ENCODE peak calls at places on chromosome 21, in ten cellular contexts. I, C, R, Q, Y, M, Z, A, G and F are unnamed samples.

GRCh38 chr21:31735518-31735992 is 3.6 kb upstream of the SCAF4 start:
- DNase-seq in Q (no peak), A (no peak), Y (no peak), G (no peak), M (no peak), C (no peak), I (no peak), R (no peak), Z (no peak), F (no peak)

GRCh38 chr21:27812279-27812678 is 845.4 kb upstream of the ADAMTS5 start:
- DNase-seq in G (no peak), Q (no peak), A (no peak), C (no peak), I (no peak), Z (no peak), R (no peak), M (no peak), Y (no peak), F (no peak)

GRCh38 chr21:33490991-33491372 is 534 bp downstream of the DNAJC28 start:
- DNase-seq in M (no peak), I (no peak), Z (no peak), A (no peak), Q (no peak), Y (no peak), C (no peak), R (no peak), G (no peak), F (no peak)

GRCh38 chr21:29053011-29053553 is 20.4 kb downstream of the CCT8 start:
- DNase-seq in I (no peak), Y (no peak), Z (no peak), G (no peak), A (no peak), M (no peak), Q (no peak), C (no peak), R (no peak), F (no peak)

GRCh38 chr21:28627691-28628090 is 365.0 kb downstream of the LTN1 start:
- DNase-seq in R (no peak), Z (no peak), I (no peak), Q (no peak), M (no peak), Y (no peak), A (no peak), G (no peak), C (no peak), F (no peak)

GRCh38 chr21:31293986-31294385 is 50.1 kb downstream of the TIAM1 start:
- DNase-seq in Y (no peak), G (no peak), Z (peak; percentile 13), I (peak; percentile 21), R (no peak), A (no peak), Q (no peak), C (no peak), M (no peak), F (no peak)

GRCh38 chr21:25565272-25566199 is 41.7 kb downstream of the MRPL39 start:
- DNase-seq in C (no peak), M (no peak), R (no peak), Y (no peak), A (no peak), Q (no peak), Z (no peak), I (no peak), G (no peak), F (no peak)

GRCh38 chr21:16330340-16331319 is 600.8 kb downstream of the USP25 start:
- DNase-seq in M (peak; percentile 36), Z (peak; percentile 76), G (no peak), I (no peak), A (no peak), Q (no peak), Y (no peak), R (no peak), C (peak; percentile 55), F (peak; percentile 64)

GRCh38 chr21:31531967-31532366 is 127.5 kb upstream of the SOD1 start:
- DNase-seq in M (no peak), I (no peak), G (no peak), A (no peak), Y (no peak), Q (no peak), R (no peak), C (no peak), Z (no peak), F (no peak)

GRCh38 chr21:43571976-43572375 is 87.3 kb downstream of the HSF2BP start:
- DNase-seq in R (no peak), Z (no peak), C (no peak), Y (no peak), G (no peak), A (no peak), I (no peak), Q (peak; percentile 49), M (no peak), F (no peak)

DNA sequence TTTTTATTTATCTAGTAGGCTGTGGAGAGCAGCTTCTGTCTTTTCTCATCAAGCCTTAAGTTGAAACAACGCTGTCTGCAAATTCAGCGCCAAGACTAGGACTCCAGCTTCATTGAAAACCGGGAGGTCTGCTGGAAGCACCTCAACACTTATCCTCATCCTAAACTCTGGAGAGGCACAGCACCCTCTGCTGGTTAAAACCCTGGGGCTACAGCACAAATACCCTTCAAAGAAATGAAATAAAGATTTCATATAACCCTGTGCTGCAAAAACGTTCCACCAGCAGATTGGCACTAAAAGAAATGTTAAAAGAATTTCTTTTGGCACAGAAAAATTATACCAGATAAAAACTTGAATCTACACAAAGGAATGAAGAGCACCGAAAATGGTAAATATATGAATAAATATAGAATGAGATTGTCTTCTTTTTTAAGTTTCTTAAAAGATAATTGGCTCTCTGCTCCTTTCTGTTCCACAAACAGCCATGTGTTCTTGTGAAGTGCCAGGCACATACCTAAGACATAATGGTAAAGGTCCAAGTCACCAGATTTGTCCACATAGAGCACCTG is 227.7 kb upstream of the SAMSN1 start:
- DNase-seq in G (peak; percentile 72), M (peak; percentile 55), Y (no peak), A (no peak), I (peak; percentile 19), Z (peak; percentile 19), R (no peak), Q (peak; percentile 34), C (peak; percentile 52), F (peak; percentile 75)
- TF ChIP-seq CTCF in G (peak; percentile 55), M (peak; percentile 61), Y (peak; percentile 47), A (no peak), I (peak; percentile 11), Z (peak; percentile 7), R (peak; percentile 33), Q (peak; percentile 31), C (peak; percentile 35), F (no peak)

DNA sequence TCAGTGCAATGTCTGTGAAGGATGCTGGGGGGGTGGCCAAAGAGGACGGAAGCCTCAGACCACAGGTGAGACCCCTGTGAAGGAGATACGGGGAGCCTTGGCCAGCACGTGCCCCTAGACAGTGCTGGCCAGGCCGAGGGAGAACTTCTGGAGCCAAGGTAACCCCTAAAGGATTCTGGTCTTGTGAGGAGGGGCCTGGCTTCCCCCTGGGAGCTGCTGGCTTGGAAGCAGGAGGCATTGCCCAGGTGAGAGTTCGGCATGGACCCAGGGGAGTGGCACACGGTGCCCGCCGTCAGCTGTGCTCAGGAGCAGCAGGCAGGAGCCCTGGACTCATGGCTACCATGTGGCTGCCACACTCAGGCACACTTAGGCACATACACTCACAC is 1.3 kb upstream of the COL6A2 start:
- DNase-seq in I (peak; percentile 33), R (peak; percentile 92), M (no peak), Y (peak; percentile 47), G (no peak), C (no peak), Z (no peak), A (no peak), Q (peak; percentile 18), F (no peak)
- H3K4me1 ChIP-seq in I (peaks cover 17% of the 10 kb centered on the region), R (peaks cover 81% of the 10 kb centered on the region), M (peaks cover 15% of the 10 kb centered on the region), Y (peaks cover 14% of the 10 kb centered on the region), G (no peaks in the 10 kb centered on the region), C (no peaks in the 10 kb centered on the region), Z (no peaks in the 10 kb centered on the region), A (peaks cover 46% of the 10 kb centered on the region), Q (no peaks in the 10 kb centered on the region), F (peaks cover 3% of the 10 kb centered on the region)

GRCh38 chr21:45041351-45041805 is 33.0 kb upstream of the ADARB1 start:
- DNase-seq in M (peak; percentile 50), R (peak; percentile 97), Z (no peak), C (peak; percentile 77), Q (peak; percentile 78), I (peak; percentile 87), Y (peak; percentile 77), A (peak; percentile 95), G (peak; percentile 27), F (peak; percentile 64)
- TF ChIP-seq POLR2A in M (no peak), R (peak; percentile 56), Z (no peak), C (no peak), Q (no peak), I (peak; percentile 37), Y (peak; percentile 60), A (peak; percentile 38), G (no peak), F (no peak)

GRCh38 chr21:42514883-42515228 is 1.2 kb downstream of the SLC37A1 start:
- DNase-seq in Z (no peak), R (no peak), M (no peak), Q (no peak), Y (no peak), C (no peak), G (no peak), A (no peak), I (no peak), F (no peak)

GRCh38 chr21:42512346-42513034 is 1.2 kb upstream of the SLC37A1 start:
- DNase-seq in C (no peak), Q (no peak), G (peak; percentile 8), I (no peak), Y (no peak), Z (no peak), A (peak; percentile 69), R (no peak), M (no peak), F (no peak)

GRCh38 chr21:42515708-42516502 is 2.3 kb downstream of the SLC37A1 start:
- DNase-seq in Q (no peak), I (no peak), G (peak; percentile 12), M (peak; percentile 50), R (no peak), Y (no peak), C (peak; percentile 32), A (peak; percentile 75), Z (no peak), F (no peak)

GRCh38 chr21:42513985-42514882 is 582 bp downstream of the SLC37A1 start:
- DNase-seq in Y (peak; percentile 92), C (peak; percentile 73), Z (peak; percentile 21), G (peak; percentile 42), R (no peak), I (peak; percentile 36), M (peak; percentile 67), A (peak; percentile 77), Q (peak; percentile 63), F (peak; percentile 34)

DNA sequence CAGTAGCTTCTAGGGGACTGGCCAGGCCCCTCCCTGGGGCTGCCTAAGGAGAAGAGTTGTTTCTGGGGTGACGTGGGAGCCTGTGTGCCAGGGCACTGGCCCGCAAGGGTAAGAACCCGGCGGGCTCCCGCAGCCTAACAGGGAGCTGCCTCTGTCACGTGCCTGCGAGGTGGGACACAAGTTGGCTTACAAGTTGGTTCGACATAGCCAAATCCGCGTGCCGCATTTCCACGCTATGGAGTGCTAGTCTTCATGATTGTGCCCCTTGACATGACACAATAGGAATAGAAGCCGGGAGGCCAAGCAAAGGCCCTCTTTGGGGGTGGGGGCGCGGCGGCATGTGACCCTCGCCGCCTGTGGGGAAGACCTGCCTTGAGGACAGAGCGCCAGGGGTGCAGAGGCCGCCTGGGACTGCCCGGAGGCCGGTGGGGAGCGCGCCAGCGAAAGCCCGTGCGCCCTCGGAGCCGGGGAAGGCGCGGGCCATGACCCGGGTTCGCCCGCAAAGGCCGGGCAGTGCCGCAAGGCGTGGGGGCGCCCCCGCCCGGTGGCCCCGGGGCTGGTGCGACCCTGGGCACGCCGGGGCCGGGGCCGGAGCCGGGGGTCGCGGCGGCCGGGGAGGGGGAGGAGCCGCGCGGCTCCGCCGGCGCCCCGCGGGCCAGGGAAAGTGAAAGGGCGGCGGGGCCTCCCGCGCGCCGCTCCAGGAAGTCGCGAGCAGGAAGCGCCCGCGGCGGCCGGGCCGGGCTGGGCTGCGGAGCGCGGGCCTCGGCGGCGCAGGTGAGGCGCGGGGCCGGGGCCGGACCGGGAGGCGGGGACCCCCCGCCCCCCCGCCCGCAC is at the start of gene SLC37A1:
- DNase-seq in I (no peak), Z (peak; percentile 6), Y (peak; percentile 92), R (no peak), Q (no peak), C (peak; percentile 39), M (peak; percentile 38), A (peak; percentile 79), G (peak; percentile 43), F (peak; percentile 39)
- TF ChIP-seq CTCF in I (no peak), Z (peak; percentile 36), Y (no peak), R (no peak), Q (no peak), C (no peak), M (no peak), A (no peak), G (peak; percentile 4), F (no peak)